ENCODE peak calls at places on chromosomes 6 and 20, in nine cellular contexts. H is NCI-H1436; M is mesendoderm; U is naive thymus-derived CD4-positive, alpha-beta T cell; T is NCI-H2029 treated with DMSO at 0.1 percent for 48 hours; G is stimulated activated CD4-positive, alpha-beta T cell treated with anti-CD3 and anti-CD28 coated beads, Interleukin-1b, Interleukin-23, amount 100 ng/mL, for 1 hour; C is activated T-cell treated with anti-CD3 and anti-CD28 coated beads, Interleukin-2, amount 50 U/mL, for 48 hours; B is NCI-H1092; O is NCI-H2081. R is an unnamed sample.

GRCh38 chr6:162450358-162450757 is 277.2 kb downstream of the PRKN start:
- DNase-seq in G (no peak), M (peak; percentile 19), B (no peak), T (no peak), U (no peak), O (no peak), H (no peak), C (no peak), R (no peak)

GRCh38 chr20:38692436-38693411 is 31.6 kb upstream of the SLC32A1 start:
- DNase-seq in T (no peak), H (peak; percentile 53), O (no peak), B (no peak), C (peak; percentile 52), G (peak; percentile 38), M (peak; percentile 89), U (peak; percentile 38), R (peak; percentile 93)

GRCh38 chr6:105677671-105678475 is 275.0 kb upstream of the PREP start:
- DNase-seq in C (no peak), T (no peak), O (no peak), G (no peak), H (no peak), M (no peak), U (no peak), B (no peak), R (no peak)

GRCh38 chr20:22801528-22801927 is 217.2 kb upstream of the FOXA2 start:
- DNase-seq in H (no peak), U (no peak), M (no peak), T (no peak), O (no peak), B (no peak), G (no peak), C (no peak), R (no peak)

GRCh38 chr20:63087872-63088680 is 81.3 kb upstream of the BHLHE23 start:
- DNase-seq in O (peak; percentile 81), H (peak; percentile 49), C (no peak), U (no peak), B (no peak), M (no peak), T (no peak), G (no peak), R (peak; percentile 9)

GRCh38 chr6:135088818-135089809 is 34.5 kb upstream of the HBS1L start:
- DNase-seq in O (no peak), M (peak; percentile 51), H (peak; percentile 17), T (no peak), B (no peak), G (no peak), U (peak; percentile 24), C (no peak), R (no peak)

GRCh38 chr20:23874747-23875146 is 4.8 kb downstream of the CST5 start:
- DNase-seq in M (no peak), O (no peak), B (no peak), C (no peak), G (no peak), H (no peak), U (no peak), T (no peak), R (no peak)

GRCh38 chr6:69812746-69813427 is 16.1 kb upstream of the LMBRD1 start:
- DNase-seq in U (no peak), H (no peak), B (no peak), M (no peak), C (no peak), T (no peak), O (no peak), G (no peak), R (no peak)

GRCh38 chr6:170178266-170178560 is 112.7 kb downstream of the DLL1 start:
- DNase-seq in G (no peak), O (peak; percentile 33), M (no peak), H (no peak), U (no peak), B (no peak), T (no peak), C (no peak), R (no peak)

GRCh38 chr6:76518443-76518842 is 446.0 kb upstream of the IMPG1 start:
- DNase-seq in M (no peak), G (no peak), O (no peak), U (no peak), T (no peak), H (no peak), B (no peak), C (no peak), R (no peak)

GRCh38 chr6:119284861-119285521 is 64.6 kb downstream of the MAN1A1 start:
- DNase-seq in T (no peak), B (no peak), H (no peak), C (no peak), O (no peak), U (peak; percentile 11), G (no peak), M (peak; percentile 82), R (peak; percentile 68)

GRCh38 chr20:64108731-64109389 is 1.5 kb upstream of the NPBWR2 start:
- DNase-seq in O (no peak), T (no peak), B (no peak), H (no peak), C (peak; percentile 9), G (no peak), U (no peak), M (no peak), R (peak; percentile 7)

GRCh38 chr6:36430351-36430750 is 12.3 kb downstream of the PXT1 start:
- DNase-seq in C (no peak), T (no peak), M (peak; percentile 74), B (no peak), U (no peak), G (no peak), H (no peak), O (no peak), R (no peak)

GRCh38 chr20:57907131-57908083 is 197.6 kb upstream of the PMEPA1 start:
- DNase-seq in C (no peak), H (no peak), M (no peak), O (no peak), G (no peak), U (no peak), T (no peak), B (no peak), R (no peak)

GRCh38 chr20:41047279-41047974 is 18.8 kb downstream of the TOP1 start:
- DNase-seq in U (no peak), C (peak; percentile 26), H (no peak), O (no peak), G (no peak), B (no peak), T (no peak), M (peak; percentile 69), R (no peak)

GRCh38 chr6:155882527-155883333 is 427.1 kb upstream of the NOX3 start:
- DNase-seq in O (no peak), G (no peak), H (no peak), U (no peak), T (no peak), M (no peak), B (no peak), C (no peak), R (no peak)

GRCh38 chr20:49675368-49676151 is 38.1 kb downstream of the B4GALT5 start:
- DNase-seq in C (no peak), M (no peak), O (no peak), H (no peak), G (no peak), B (no peak), T (no peak), U (no peak), R (no peak)

GRCh38 chr6:137693737-137694136 is 173.3 kb upstream of the TNFAIP3 start:
- DNase-seq in B (no peak), H (no peak), T (no peak), C (no peak), M (no peak), O (no peak), U (no peak), G (no peak), R (no peak)

GRCh38 chr6:68468244-68468884 is 166.7 kb upstream of the ADGRB3 start:
- DNase-seq in O (no peak), B (no peak), C (no peak), T (no peak), U (no peak), G (no peak), M (peak; percentile 42), H (no peak), R (peak; percentile 53)

GRCh38 chr6:149140137-149140909 is 177.2 kb upstream of the TAB2 start:
- DNase-seq in T (no peak), O (no peak), G (no peak), B (no peak), U (peak; percentile 17), C (peak; percentile 73), H (no peak), M (no peak), R (no peak)

GRCh38 chr6:167305796-167306195 is 14.7 kb downstream of the UNC93A start:
- DNase-seq in T (no peak), M (no peak), H (no peak), C (no peak), G (no peak), B (no peak), O (no peak), U (no peak), R (no peak)

GRCh38 chr6:170026272-170027110 is 264.4 kb downstream of the DLL1 start:
- DNase-seq in T (peak; percentile 88), B (peak; percentile 43), M (no peak), O (peak; percentile 95), U (no peak), H (peak; percentile 51), G (no peak), C (no peak), R (no peak)

GRCh38 chr20:8255945-8256632 is 124.0 kb downstream of the PLCB1 start:
- DNase-seq in H (no peak), U (no peak), T (peak; percentile 95), O (peak; percentile 60), B (no peak), M (peak; percentile 7), G (no peak), C (no peak), R (no peak)

GRCh38 chr6:4487538-4487937 is 288.7 kb upstream of the CDYL start:
- DNase-seq in T (no peak), O (no peak), C (peak; percentile 23), U (no peak), M (peak; percentile 67), B (no peak), H (no peak), G (no peak), R (no peak)

GRCh38 chr6:163940705-163941470 is 526.4 kb downstream of the QKI start:
- DNase-seq in T (no peak), G (no peak), M (peak; percentile 95), O (no peak), B (no peak), C (no peak), U (no peak), H (no peak), R (no peak)

GRCh38 chr6:105592329-105592728 is 189.4 kb upstream of the PREP start:
- DNase-seq in B (no peak), H (no peak), T (no peak), O (no peak), G (no peak), U (no peak), C (no peak), M (no peak), R (no peak)

GRCh38 chr6:119224095-119224701 is 125.4 kb downstream of the MAN1A1 start:
- DNase-seq in U (no peak), G (no peak), T (peak; percentile 52), H (no peak), M (no peak), C (no peak), O (peak; percentile 69), B (no peak), R (no peak)

GRCh38 chr20:61186771-61187170 is 65.3 kb upstream of the CDH4 start:
- DNase-seq in H (no peak), B (no peak), C (no peak), G (no peak), O (no peak), M (no peak), U (no peak), T (no peak), R (no peak)

GRCh38 chr20:44802702-44803101 is 7.6 kb downstream of the RIMS4 start:
- DNase-seq in U (no peak), C (no peak), G (no peak), O (no peak), H (no peak), B (no peak), T (no peak), M (no peak), R (no peak)

GRCh38 chr6:71473908-71474307 is 185.3 kb downstream of the OGFRL1 start:
- DNase-seq in U (no peak), T (no peak), G (no peak), H (no peak), O (no peak), M (no peak), B (no peak), C (no peak), R (no peak)

GRCh38 chr20:57809661-57810172 is 99.9 kb upstream of the PMEPA1 start:
- DNase-seq in O (no peak), M (peak; percentile 23), H (no peak), C (no peak), U (no peak), T (no peak), G (no peak), B (no peak), R (no peak)

R was measured in WTC11.